ENCODE peak calls at places on chromosome 18, in six cellular contexts. Z is H1, H is GM12878, M is GM12892, J is K562, V is HepG2. X is an unnamed sample.

GRCh38 chr18:53148056-53148574 is 808.1 kb downstream of the DCC start:
- DNase-seq in J (no peak), Z (no peak), V (no peak), H (no peak), M (no peak), X (no peak)

GRCh38 chr18:25737710-25738251 is 352.6 kb downstream of the SS18 start:
- DNase-seq in M (no peak), Z (no peak), V (peak), H (no peak), J (no peak), X (no peak)

GRCh38 chr18:26121476-26121875 is 12.2 kb upstream of the PSMA8 start:
- DNase-seq in Z (no peak), V (no peak), M (no peak), H (no peak), J (no peak), X (no peak)

GRCh38 chr18:69636529-69637301 is 236.0 kb downstream of the DOK6 start:
- DNase-seq in Z (peak), H (no peak), V (peak), M (no peak), J (no peak), X (no peak)

GRCh38 chr18:9082763-9083510 is 19.6 kb upstream of the NDUFV2 start:
- DNase-seq in V (no peak), M (no peak), J (no peak), Z (no peak), H (peak), X (no peak)

GRCh38 chr18:79580481-79581171 is 99.0 kb upstream of the CTDP1 start:
- DNase-seq in V (no peak), J (no peak), H (no peak), Z (no peak), M (no peak), X (no peak)

GRCh38 chr18:21672868-21673267 is 31.7 kb downstream of the ABHD3 start:
- DNase-seq in V (peak), M (no peak), Z (no peak), H (no peak), J (no peak), X (no peak)

GRCh38 chr18:76686737-76687231 is 135.6 kb upstream of the ZNF236 start:
- DNase-seq in V (peak), H (peak), M (no peak), J (no peak), Z (peak), X (peak)

GRCh38 chr18:6598657-6599056 is 130.9 kb upstream of the ARHGAP28 start:
- DNase-seq in J (no peak), V (no peak), M (no peak), H (no peak), Z (no peak), X (no peak)

GRCh38 chr18:63317556-63317946 is 2.0 kb downstream of the BCL2 start:
- DNase-seq in H (no peak), M (no peak), V (no peak), J (no peak), Z (no peak), X (no peak)

GRCh38 chr18:58051765-58052460 is 7.9 kb downstream of the NEDD4L start:
- DNase-seq in H (no peak), J (no peak), Z (no peak), M (no peak), V (no peak), X (no peak)

GRCh38 chr18:65942854-65943253 is 192.0 kb downstream of the CDH7 start:
- DNase-seq in J (no peak), M (no peak), Z (no peak), H (no peak), V (no peak), X (no peak)

GRCh38 chr18:79528846-79529245 is 133.1 kb downstream of the NFATC1 start:
- DNase-seq in V (peak), H (no peak), Z (peak), J (peak), M (peak), X (peak)

GRCh38 chr18:77087391-77088141 is 45.0 kb downstream of the MBP start:
- DNase-seq in V (no peak), J (no peak), H (no peak), Z (peak), M (no peak), X (no peak)

GRCh38 chr18:23926590-23926989 is 88.0 kb upstream of the TTC39C start:
- DNase-seq in Z (no peak), J (no peak), V (peak), H (no peak), M (no peak), X (no peak)

GRCh38 chr18:23929362-23929940 is 85.1 kb upstream of the TTC39C start:
- DNase-seq in J (no peak), M (no peak), Z (no peak), V (no peak), H (no peak), X (no peak)

GRCh38 chr18:23930002-23930401 is 84.6 kb upstream of the TTC39C start:
- DNase-seq in J (no peak), H (no peak), M (no peak), Z (no peak), V (no peak), X (no peak)

GRCh38 chr18:23924813-23925212 is 89.7 kb upstream of the TTC39C start:
- DNase-seq in V (no peak), M (no peak), H (no peak), J (no peak), Z (no peak), X (no peak)

GRCh38 chr18:23927821-23928746 is 86.5 kb upstream of the TTC39C start:
- DNase-seq in H (no peak), M (no peak), J (no peak), Z (no peak), V (no peak), X (no peak)
- TF ChIP-seq TAF1 in H (no peak), M (no peak), J (no peak), Z (no peak), V (no peak), X (no peak)

GRCh38 chr18:51029694-51030536 is at the start of gene SMAD4:
- DNase-seq in H (peak), V (peak), J (peak), Z (peak), M (peak), X (peak)
- TF ChIP-seq POLR2A in H (peak), V (peak), J (peak), Z (peak), M (peak), X (peak)

GRCh38 chr18:56200381-56200831 is 438.0 kb downstream of the TXNL1 start:
- DNase-seq in H (no peak), J (no peak), M (no peak), V (no peak), Z (no peak), X (no peak)
- TF ChIP-seq POLR2AphosphoS5 in H (no peak), J (no peak), M (no peak), V (no peak), Z (no peak), X (no peak)

GRCh38 chr18:39966275-39966674 is 1988.8 kb upstream of the PIK3C3 start:
- DNase-seq in Z (peak), M (no peak), V (no peak), J (no peak), H (no peak), X (no peak)

GRCh38 chr18:39958876-39959275 is 1996.2 kb upstream of the PIK3C3 start:
- DNase-seq in H (no peak), Z (no peak), V (no peak), M (no peak), J (no peak), X (no peak)

GRCh38 chr18:39962546-39962945 is 1992.5 kb upstream of the PIK3C3 start:
- DNase-seq in Z (no peak), V (no peak), J (no peak), H (no peak), M (no peak), X (no peak)

GRCh38 chr18:39959839-39960238 is 1995.2 kb upstream of the PIK3C3 start:
- DNase-seq in J (no peak), M (no peak), Z (no peak), H (no peak), V (no peak), X (no peak)

DNA sequence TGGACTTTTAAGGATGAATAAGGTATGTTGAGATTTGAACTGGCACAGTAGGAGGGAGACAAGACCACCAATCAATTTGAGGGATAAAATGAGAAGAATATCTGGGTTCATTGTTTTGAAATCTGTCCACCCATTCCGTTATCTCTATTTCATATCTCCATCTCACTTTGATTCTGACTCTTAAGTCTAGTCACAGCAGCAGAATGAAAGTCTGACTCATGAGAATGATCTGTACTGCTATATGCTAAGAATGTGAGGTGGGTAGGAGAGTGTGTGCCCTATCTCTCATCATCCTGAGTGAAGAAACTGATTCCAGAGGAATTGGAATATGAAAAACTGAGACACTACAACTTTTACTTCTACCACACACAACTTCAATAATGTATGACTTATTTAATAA is 1994.5 kb upstream of the PIK3C3 start:
- DNase-seq in J (no peak), V (no peak), Z (no peak), M (no peak), H (no peak), X (no peak)
- TF ChIP-seq TAF1 in J (no peak), V (no peak), Z (no peak), M (no peak), H (no peak), X (no peak)

DNA sequence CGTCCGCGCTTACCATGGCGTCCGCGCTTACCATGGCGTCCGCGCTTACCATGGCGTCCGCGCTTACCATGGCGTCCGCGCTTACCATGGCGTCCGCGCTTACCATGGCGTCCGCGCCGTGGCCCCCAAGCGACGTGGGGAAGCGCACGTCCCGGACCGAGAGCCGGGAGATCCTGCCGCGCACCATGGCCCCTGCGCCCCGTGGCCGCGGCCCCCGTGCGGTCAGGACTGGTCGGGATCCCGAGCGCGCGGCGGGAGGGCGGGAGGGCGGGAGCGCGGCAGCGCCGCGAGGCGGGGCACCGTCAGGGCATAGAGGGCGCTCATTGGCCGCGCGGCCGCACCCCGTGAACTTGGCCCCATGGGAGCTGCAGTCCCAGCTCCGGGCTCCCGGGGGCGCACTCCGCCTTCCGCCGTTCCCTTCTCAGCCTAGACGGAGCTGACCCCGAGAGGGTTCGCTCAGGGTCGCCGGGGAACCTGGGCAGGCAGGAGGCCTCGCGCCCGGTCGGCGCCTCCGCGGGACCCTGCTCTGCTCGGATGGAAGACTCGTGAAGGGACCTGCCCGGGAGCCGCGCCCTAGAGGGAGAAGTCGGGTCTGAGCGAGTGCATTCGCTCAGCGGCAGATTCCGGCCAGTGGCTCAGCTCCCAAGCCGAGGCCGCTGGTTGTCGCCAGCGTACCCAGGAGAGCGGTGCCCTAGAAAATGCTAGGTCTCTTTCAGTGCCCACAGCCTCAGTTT is at the start of gene ENOSF1:
- DNase-seq in V (peak), M (peak), H (no peak), J (peak), Z (peak), X (peak)
- TF ChIP-seq POLR2A in V (peak), M (peak), H (peak), J (peak), Z (peak), X (no peak)

GRCh38 chr18:35459997-35460396 is 37.8 kb downstream of the INO80C start:
- DNase-seq in H (no peak), V (no peak), J (no peak), M (no peak), Z (no peak), X (no peak)

GRCh38 chr18:35457140-35457704 is 40.5 kb downstream of the INO80C start:
- DNase-seq in H (no peak), V (no peak), Z (no peak), M (no peak), J (no peak), X (no peak)

GRCh38 chr18:35458271-35458670 is 39.5 kb downstream of the INO80C start:
- DNase-seq in Z (no peak), H (no peak), M (no peak), J (no peak), V (peak), X (no peak)

GRCh38 chr18:35460719-35461118 is 37.0 kb downstream of the INO80C start:
- DNase-seq in H (no peak), Z (no peak), M (no peak), V (no peak), J (no peak), X (no peak)

DNA sequence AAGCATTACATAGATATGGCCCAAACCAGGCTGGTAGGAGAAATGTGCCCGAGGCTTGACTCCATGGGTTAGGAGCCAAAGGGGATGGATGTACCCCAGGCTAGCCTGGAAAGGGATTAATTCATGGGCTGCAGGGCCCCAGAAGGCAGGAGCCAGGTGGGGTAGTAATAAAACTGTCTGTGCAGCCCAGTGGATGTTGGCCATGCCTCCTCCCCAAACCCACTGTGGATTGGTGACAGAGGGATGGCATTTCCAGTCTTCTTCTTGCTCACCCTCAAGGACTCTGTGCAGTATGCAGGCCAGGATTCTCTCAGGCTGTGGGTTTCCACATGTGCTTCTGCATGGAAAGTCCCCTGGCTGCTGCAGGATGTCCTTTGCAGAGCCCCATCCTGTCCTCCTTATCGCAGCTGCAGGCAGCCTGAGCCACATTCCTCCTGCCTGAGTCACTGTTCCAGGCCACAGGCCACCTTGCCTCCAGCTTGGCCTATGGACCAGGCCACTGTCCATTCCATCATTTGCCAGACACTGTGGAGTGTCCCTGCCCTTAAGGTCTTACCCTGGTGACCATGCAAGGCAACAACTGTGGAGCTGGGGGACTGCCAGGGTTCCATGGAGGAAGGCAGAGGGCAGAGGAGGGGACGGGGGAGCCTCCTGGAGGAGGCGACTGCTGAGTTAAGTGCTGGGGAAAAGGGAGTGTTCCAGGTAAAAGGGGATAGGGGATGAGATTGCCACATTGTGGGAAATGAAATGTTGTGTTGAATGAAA is 38.9 kb downstream of the INO80C start:
- DNase-seq in Z (peak), V (peak), J (peak), H (peak), M (no peak), X (no peak)
- TF ChIP-seq POLR2AphosphoS5 in Z (no peak), V (no peak), J (peak), H (no peak), M (no peak), X (no peak)

DNA sequence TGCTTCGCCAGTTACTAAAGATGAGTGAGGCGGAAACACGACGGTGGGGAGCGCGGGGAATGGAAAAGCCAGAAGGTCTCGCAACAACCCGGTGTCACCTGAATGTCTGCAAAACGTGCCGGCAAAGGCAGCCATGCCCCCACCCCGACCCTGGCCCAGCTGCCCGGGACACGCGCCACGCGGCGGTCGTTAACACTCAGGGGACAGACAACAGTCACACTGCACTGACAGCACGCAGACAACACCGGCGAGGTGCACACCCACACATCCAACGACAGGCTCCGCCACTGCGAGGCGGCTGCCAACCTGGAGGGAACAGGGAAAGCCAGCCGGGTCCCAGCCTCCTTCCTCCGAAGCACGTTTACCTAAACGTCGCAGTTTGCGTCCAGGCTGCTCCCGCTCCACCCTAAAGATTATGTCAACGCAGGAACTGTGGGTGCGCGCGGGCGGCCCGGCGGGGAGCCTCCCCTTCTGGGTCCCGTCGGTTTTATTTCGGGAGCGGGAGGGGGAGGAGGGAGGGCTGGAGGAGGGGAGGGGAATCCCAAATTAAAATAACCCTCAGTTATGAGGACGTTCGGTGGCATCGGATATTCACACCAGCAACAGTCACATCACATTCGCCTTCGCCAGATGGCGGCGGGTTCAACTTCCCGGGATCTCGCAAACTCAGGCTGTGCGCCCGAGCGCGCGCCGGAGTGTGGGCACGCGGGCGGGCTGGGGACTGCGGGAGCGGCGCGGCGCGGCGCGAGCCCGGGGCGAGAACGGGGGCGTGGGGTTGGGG is 694 bp downstream of the PTGR3 start:
- DNase-seq in M (no peak), V (peak), H (no peak), J (peak), Z (peak), X (no peak)
- TF ChIP-seq TAF1 in M (peak), V (peak), H (no peak), J (peak), Z (no peak), X (no peak)